ENCODE peak calls at places on chromosomes 4 and X, in four cellular contexts. X is smooth muscle cell of the brain vasculature, H is NCI-H187, U is GM04503. Q is an unnamed sample.

GRCh38 chr4:154743683-154744340 is at the start of gene LRAT:
- DNase-seq in H (no peak), X (no peak), U (no peak), Q (peak; percentile 56)

GRCh38 chr4:56149601-56150000 is 200.9 kb downstream of the CEP135 start:
- DNase-seq in X (no peak), H (no peak), U (no peak), Q (no peak)

GRCh38 chr4:26484538-26484937 is 5.7 kb downstream of the CCKAR start:
- DNase-seq in H (no peak), X (no peak), U (no peak), Q (no peak)

GRCh38 chr4:101191302-101192098 is 155.8 kb downstream of the PPP3CA start:
- DNase-seq in H (no peak), X (peak; percentile 43), U (peak; percentile 77), Q (no peak)

GRCh38 chrX:110280954-110281353 is 36.9 kb downstream of the AMMECR1 start:
- DNase-seq in U (peak; percentile 59), H (no peak), X (no peak), Q (no peak)

GRCh38 chrX:115892787-115893671 is 277.5 kb upstream of the AGTR2 start:
- DNase-seq in X (peak; percentile 40), H (peak; percentile 93), U (no peak), Q (no peak)

GRCh38 chr4:6608758-6609414 is 31.6 kb upstream of the MRFAP1 start:
- DNase-seq in U (no peak), X (no peak), H (no peak), Q (no peak)

GRCh38 chr4:158538176-158538575 is 16.5 kb downstream of the RXFP1 start:
- DNase-seq in H (no peak), U (peak; percentile 23), X (no peak), Q (no peak)

GRCh38 chrX:30278365-30278764 is 30.8 kb downstream of the NR0B1 start:
- DNase-seq in X (no peak), H (no peak), U (no peak), Q (no peak)

GRCh38 chrX:10781847-10782530 is 161.6 kb upstream of the MID1 start:
- DNase-seq in U (no peak), H (no peak), X (no peak), Q (no peak)

GRCh38 chr4:41458689-41459088 is 79.3 kb upstream of the LIMCH1 start:
- DNase-seq in U (no peak), X (no peak), H (no peak), Q (no peak)

GRCh38 chrX:136310411-136310810 is 9.6 kb downstream of the ADGRG4 start:
- DNase-seq in X (no peak), H (no peak), U (no peak), Q (no peak)

GRCh38 chr4:179076865-179077264 is 1634.6 kb upstream of the AGA start:
- DNase-seq in H (no peak), U (no peak), X (no peak), Q (no peak)

GRCh38 chrX:140866446-140866845 is 135.9 kb upstream of the SPANXB1 start:
- DNase-seq in X (no peak), H (no peak), U (no peak), Q (no peak)

GRCh38 chrX:148504412-148504950 is 4.1 kb downstream of the AFF2 start:
- DNase-seq in U (no peak), H (no peak), X (no peak), Q (no peak)

GRCh38 chr4:40909363-40909876 is 159.7 kb downstream of the NSUN7 start:
- DNase-seq in X (no peak), U (no peak), H (no peak), Q (peak; percentile 53)

GRCh38 chr4:173935622-173936405 is 347.7 kb downstream of the FBXO8 start:
- DNase-seq in H (no peak), X (no peak), U (no peak), Q (no peak)

GRCh38 chr4:186554485-186554884 is 882 bp downstream of the MTNR1A start:
- DNase-seq in H (no peak), X (no peak), U (no peak), Q (no peak)

GRCh38 chr4:88880501-88881226 is 176.3 kb downstream of the FAM13A start:
- DNase-seq in X (no peak), H (peak; percentile 79), U (no peak), Q (no peak)

GRCh38 chr4:3701271-3702083 is 64.7 kb upstream of the ADRA2C start:
- DNase-seq in H (no peak), U (no peak), X (no peak), Q (no peak)

GRCh38 chr4:31645211-31645610 is 925.0 kb downstream of the PCDH7 start:
- DNase-seq in H (no peak), X (no peak), U (no peak), Q (no peak)

GRCh38 chrX:65643046-65643785 is 24.2 kb upstream of the MSN start:
- DNase-seq in X (no peak), H (no peak), U (no peak), Q (no peak)

GRCh38 chr4:14853186-14853946 is 148.9 kb upstream of the CPEB2 start:
- DNase-seq in H (no peak), U (peak; percentile 84), X (no peak), Q (no peak)

GRCh38 chrX:30957753-30958152 is 68.7 kb upstream of the TAB3 start:
- DNase-seq in H (no peak), X (no peak), U (peak; percentile 40), Q (no peak)

GRCh38 chr4:26360273-26360672 is 39.5 kb downstream of the RBPJ start:
- DNase-seq in H (no peak), U (no peak), X (no peak), Q (no peak)